ENCODE peak calls at places on chromosomes 12 and 14, in four cellular contexts. N is GM23338, D is PC-9, F is MM.1S. C is an unnamed sample.

GRCh38 chr12:103399986-103400385 is 95.8 kb downstream of the C12orf42 start:
- DNase-seq in N (no peak), F (no peak), D (no peak), C (no peak)

GRCh38 chr12:49121047-49121696 is 10.0 kb downstream of the TUBA1B start:
- DNase-seq in N (peak; percentile 84), D (no peak), F (no peak), C (peak; percentile 56)

GRCh38 chr12:15535287-15535895 is 213.1 kb downstream of the PTPRO start:
- DNase-seq in D (no peak), N (no peak), F (no peak), C (no peak)

GRCh38 chr12:128190614-128191013 is 76.4 kb upstream of the TMEM132C start:
- DNase-seq in F (no peak), D (no peak), N (peak; percentile 2), C (no peak)

GRCh38 chr12:108881953-108882352 is 2.1 kb downstream of the DAO start:
- DNase-seq in N (no peak), F (no peak), D (no peak), C (no peak)

GRCh38 chr12:81520064-81520945 is 238.8 kb downstream of the PPFIA2 start:
- DNase-seq in F (peak; percentile 67), N (no peak), D (no peak), C (no peak)

GRCh38 chr12:47190271-47190750 is 110.6 kb upstream of the AMIGO2 start:
- DNase-seq in F (no peak), N (no peak), D (no peak), C (no peak)

GRCh38 chr12:15151141-15152091 is 69.8 kb downstream of the RERG start:
- DNase-seq in F (peak; percentile 30), D (no peak), N (peak; percentile 35), C (no peak)

GRCh38 chr12:117587646-117588287 is 226.3 kb upstream of the NOS1 start:
- DNase-seq in F (peak; percentile 17), N (peak; percentile 86), D (peak; percentile 31), C (peak; percentile 56)

GRCh38 chr14:101972126-101972785 is 7.9 kb downstream of the DYNC1H1 start:
- DNase-seq in F (no peak), N (peak; percentile 46), D (peak; percentile 96), C (peak; percentile 86)

GRCh38 chr12:77372469-77372868 is 307.1 kb upstream of the E2F7 start:
- DNase-seq in N (no peak), D (no peak), F (no peak), C (no peak)

GRCh38 chr12:62722971-62723680 is 211.8 kb downstream of the PPM1H start:
- DNase-seq in F (no peak), D (no peak), N (no peak), C (no peak)

GRCh38 chr12:50842637-50843493 is at the start of gene TMPRSS12:
- DNase-seq in F (no peak), N (peak; percentile 82), D (peak; percentile 33), C (peak; percentile 23)

GRCh38 chr12:6462234-6462995 is 8.1 kb downstream of the VAMP1 start:
- DNase-seq in N (no peak), F (no peak), D (no peak), C (no peak)

GRCh38 chr12:3554547-3555115 is 63.6 kb downstream of the PRMT8 start:
- DNase-seq in F (no peak), D (no peak), N (no peak), C (no peak)

GRCh38 chr14:26138764-26139445 is 458.9 kb downstream of the NOVA1 start:
- DNase-seq in N (peak; percentile 15), F (no peak), D (no peak), C (no peak)

GRCh38 chr12:10140001-10140400 is 10.0 kb upstream of the CLEC7A start:
- DNase-seq in D (peak; percentile 56), F (peak; percentile 86), N (peak; percentile 69), C (peak; percentile 22)

GRCh38 chr14:59215353-59215752 is 26.9 kb downstream of the DAAM1 start:
- DNase-seq in F (no peak), N (no peak), D (no peak), C (peak; percentile 41)

GRCh38 chr12:24903305-24904088 is 45.4 kb downstream of the BCAT1 start:
- DNase-seq in F (no peak), D (no peak), N (no peak), C (no peak)

GRCh38 chr14:25411933-25412757 is 362.2 kb upstream of the STXBP6 start:
- DNase-seq in D (no peak), F (peak; percentile 10), N (peak; percentile 71), C (no peak)

GRCh38 chr14:98890556-98891340 is 381.2 kb downstream of the BCL11B start:
- DNase-seq in D (no peak), F (no peak), N (no peak), C (no peak)

GRCh38 chr12:81303935-81304334 is 226.1 kb downstream of the ACSS3 start:
- DNase-seq in D (no peak), F (no peak), N (no peak), C (no peak)

GRCh38 chr12:20514598-20514997 is 146.3 kb downstream of the PDE3A start:
- DNase-seq in F (no peak), N (no peak), D (no peak), C (no peak)

GRCh38 chr14:69247691-69248440 is 12.1 kb upstream of the GALNT16 start:
- DNase-seq in F (no peak), D (no peak), N (no peak), C (no peak)

GRCh38 chr14:69249603-69250002 is 10.4 kb upstream of the GALNT16 start:
- DNase-seq in D (no peak), F (no peak), N (no peak), C (no peak)

GRCh38 chr14:69242311-69243224 is 17.4 kb upstream of the GALNT16 start:
- DNase-seq in F (peak; percentile 12), N (peak; percentile 82), D (peak; percentile 47), C (peak; percentile 64)

GRCh38 chr14:69244946-69245345 is 15.0 kb upstream of the GALNT16 start:
- DNase-seq in N (no peak), D (no peak), F (no peak), C (no peak)

GRCh38 chr14:69246331-69246730 is 13.6 kb upstream of the GALNT16 start:
- DNase-seq in N (no peak), D (no peak), F (no peak), C (no peak)
- H3K4me1 ChIP-seq in N (no peaks in the 10 kb centered on the region), D (no peaks in the 10 kb centered on the region), F (no peaks in the 10 kb centered on the region), C (no peaks in the 10 kb centered on the region)

GRCh38 chr12:57940915-57941164 is 527 bp upstream of the ATP23 start:
- DNase-seq in N (no peak), D (no peak), F (no peak), C (peak; percentile 39)
- H3K4me3 ChIP-seq in N (peak overlapping the region; percentile 77), D (peak overlapping the region; percentile 66), F (peak overlapping the region; percentile 82), C (peak overlapping the region; percentile 51)

GRCh38 chr14:88128811-88129210 is 123.9 kb downstream of the GPR65 start:
- DNase-seq in N (no peak), F (no peak), D (no peak), C (no peak)

GRCh38 chr14:88130057-88130432 is 125.1 kb downstream of the GPR65 start:
- DNase-seq in D (no peak), F (no peak), N (no peak), C (no peak)

DNA sequence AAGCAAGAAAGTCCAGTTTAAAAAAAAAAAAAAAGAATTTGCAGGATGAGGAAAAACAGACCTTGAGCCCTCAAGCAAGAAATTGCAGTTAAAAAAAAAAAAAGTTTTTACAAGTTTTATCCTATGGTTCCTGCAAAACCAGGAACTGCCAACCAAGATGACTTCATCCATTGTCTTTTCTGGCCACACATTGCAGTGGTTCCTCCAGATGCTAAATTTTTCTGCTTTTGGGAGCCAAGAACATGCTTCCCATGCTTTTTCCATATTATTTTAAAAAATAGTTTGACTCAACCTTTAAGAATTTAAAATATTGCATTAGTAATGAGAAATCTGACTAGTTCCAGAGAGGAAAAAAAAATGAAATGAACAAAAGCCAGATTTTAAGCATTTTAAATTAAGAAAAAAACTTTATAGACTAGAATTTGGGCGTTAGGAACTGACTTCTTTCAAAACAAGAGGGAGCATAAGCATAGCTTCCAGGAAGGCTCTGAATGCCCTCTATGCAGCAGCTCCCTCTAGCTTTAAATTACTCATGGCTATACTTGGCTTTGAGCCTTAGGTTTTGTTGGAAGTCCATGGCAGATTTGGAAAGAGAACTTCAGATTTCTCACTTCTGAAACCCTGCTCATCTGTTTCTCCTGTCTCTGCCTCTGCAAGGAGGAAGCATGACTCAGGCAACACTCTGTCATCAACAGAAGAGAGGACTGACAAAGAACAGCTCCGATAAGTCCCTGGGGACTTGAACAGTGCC is 124.5 kb downstream of the GPR65 start:
- DNase-seq in F (no peak), D (no peak), N (peak; percentile 28), C (no peak)
- TF ChIP-seq CTCF in F (no peak), D (no peak), N (peak; percentile 57), C (no peak)

GRCh38 chr12:110001596-110001995 is 2.4 kb downstream of the ANKRD13A start:
- DNase-seq in F (no peak), D (no peak), N (no peak), C (no peak)
- H3K4me1 ChIP-seq in F (peaks cover 3% of the 10 kb centered on the region), D (peaks cover 41% of the 10 kb centered on the region), N (peaks cover 17% of the 10 kb centered on the region), C (peaks cover 23% of the 10 kb centered on the region)

GRCh38 chr12:93892431-93893210 is 215.4 kb downstream of the CRADD start:
- DNase-seq in D (no peak), N (peak; percentile 38), F (no peak), C (no peak)

GRCh38 chr12:93896962-93897361 is 219.8 kb downstream of the CRADD start:
- DNase-seq in N (no peak), D (no peak), F (no peak), C (no peak)

GRCh38 chr12:93895096-93895460 is 217.9 kb downstream of the CRADD start:
- DNase-seq in D (no peak), N (peak; percentile 23), F (no peak), C (no peak)

GRCh38 chr12:93896427-93896826 is 219.3 kb downstream of the CRADD start:
- DNase-seq in F (no peak), N (peak; percentile 52), D (no peak), C (no peak)

DNA sequence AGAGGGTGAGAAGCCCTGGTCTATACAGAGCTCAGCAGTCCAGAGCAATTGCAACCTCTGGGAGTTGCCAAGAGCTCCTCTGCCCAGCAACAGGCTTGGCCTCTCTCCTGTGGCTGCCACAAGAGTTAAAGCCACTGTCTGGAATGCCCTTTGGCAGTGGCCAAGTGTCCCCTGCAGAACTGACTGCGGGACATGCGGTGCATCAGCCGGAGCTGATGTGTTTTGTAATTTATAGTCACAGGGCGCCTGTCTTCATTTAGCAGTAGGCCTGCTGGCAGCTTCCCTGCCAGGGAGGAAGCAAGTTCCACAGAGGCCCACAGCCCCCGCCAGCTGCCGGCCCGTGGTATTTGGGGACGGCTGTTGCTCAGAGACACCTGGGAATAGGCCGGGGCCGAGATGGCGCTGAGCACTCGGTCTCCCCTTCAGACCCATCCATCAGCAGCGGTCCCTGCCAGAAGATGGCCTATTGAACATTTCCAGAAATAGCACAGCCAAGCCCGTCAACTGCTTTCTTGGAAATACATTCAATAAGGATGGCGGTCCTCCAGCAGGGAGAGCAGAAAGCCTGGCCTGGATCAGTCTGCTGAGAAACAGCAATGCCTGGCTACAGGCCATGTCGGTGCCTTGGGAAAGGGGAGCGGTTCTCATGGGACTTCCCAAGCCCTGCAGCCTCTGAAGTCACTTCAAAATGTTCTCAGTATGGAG is 217.4 kb downstream of the CRADD start:
- DNase-seq in F (no peak), D (no peak), N (no peak), C (peak; percentile 53)
- H3K4me3 ChIP-seq in F (no peak overlapping the region), D (no peak overlapping the region), N (no peak overlapping the region), C (no peak overlapping the region)

DNA sequence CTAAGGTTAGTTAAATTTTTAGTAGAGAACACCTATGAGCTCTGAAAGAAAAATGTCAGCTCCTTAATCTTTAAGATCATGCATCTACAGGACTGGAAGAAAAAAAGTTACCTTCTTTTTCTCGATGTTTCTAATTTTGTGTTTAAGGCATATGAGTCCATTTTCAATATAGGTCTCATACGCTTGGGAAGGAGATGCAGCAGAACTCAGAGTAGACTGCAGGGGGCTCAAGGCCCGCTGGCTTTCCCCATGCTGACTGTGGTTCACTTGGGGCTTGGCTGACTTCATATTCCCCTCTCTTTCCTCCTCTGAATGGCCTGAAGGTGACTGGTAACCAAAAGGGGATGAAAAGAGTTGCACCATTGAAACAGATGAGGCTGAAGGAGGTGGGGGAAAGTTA is 1.5 kb downstream of the CAPRIN2 start:
- DNase-seq in D (no peak), F (peak; percentile 51), N (peak; percentile 68), C (no peak)
- TF ChIP-seq CTCF in D (peak; percentile 45), F (peak; percentile 46), N (peak; percentile 47), C (no peak)